ENCODE peak calls at places on chromosomes 11 and 22, in six cellular contexts. T is GM12878, A is A549, X is K562, U is IMR-90, C is HepG2. I is an unnamed sample.

GRCh38 chr11:13487661-13488030 is 8.2 kb downstream of the PTH start:
- DNase-seq in T (no peak), A (peak; percentile 49), X (peak; percentile 44), U (peak; percentile 3), C (peak; percentile 77), I (peak; percentile 15)

GRCh38 chr22:18032455-18033101 is 8.2 kb upstream of the MICAL3 start:
- DNase-seq in T (no peak), A (no peak), X (no peak), U (peak; percentile 83), C (no peak), I (no peak)

GRCh38 chr22:44860311-44860710 is 107.9 kb downstream of the ARHGAP8 start:
- DNase-seq in T (no peak), A (no peak), X (no peak), U (no peak), C (no peak), I (no peak)

GRCh38 chr11:76671626-76672309 is 1.2 kb upstream of the LRRC32 start:
- DNase-seq in T (no peak), A (no peak), X (no peak), U (no peak), C (no peak), I (no peak)

GRCh38 chr11:109424893-109425292 is 2.9 kb downstream of the C11orf87 start:
- DNase-seq in T (no peak), A (no peak), X (peak; percentile 17), U (no peak), C (peak; percentile 4), I (no peak)

GRCh38 chr11:41720761-41721160 is 261.3 kb upstream of the LRRC4C start:
- DNase-seq in T (no peak), A (no peak), X (no peak), U (no peak), C (no peak), I (no peak)

GRCh38 chr11:61028135-61028729 is 56.8 kb downstream of the CD6 start:
- DNase-seq in T (peak; percentile 76), A (no peak), X (no peak), U (no peak), C (no peak), I (no peak)

GRCh38 chr11:126319374-126319740 is 15.5 kb downstream of the DCPS start:
- DNase-seq in T (no peak), A (no peak), X (no peak), U (no peak), C (no peak), I (no peak)

GRCh38 chr22:40412441-40412840 is 42.0 kb downstream of the SGSM3 start:
- DNase-seq in T (peak; percentile 83), A (no peak), X (no peak), U (no peak), C (no peak), I (no peak)

GRCh38 chr11:10268746-10269487 is 25.1 kb downstream of the SBF2 start:
- DNase-seq in T (no peak), A (no peak), X (no peak), U (peak; percentile 53), C (no peak), I (no peak)

GRCh38 chr11:67564230-67564629 is 19.4 kb upstream of the GSTP1 start:
- DNase-seq in T (no peak), A (no peak), X (no peak), U (no peak), C (no peak), I (no peak)

GRCh38 chr11:120632579-120632978 is 121.0 kb downstream of the GRIK4 start:
- DNase-seq in T (no peak), A (peak; percentile 24), X (peak; percentile 40), U (no peak), C (no peak), I (peak; percentile 31)

GRCh38 chr22:19875531-19876313 is 21.0 kb upstream of the GNB1L start:
- DNase-seq in T (no peak), A (no peak), X (no peak), U (no peak), C (no peak), I (no peak)

GRCh38 chr22:35629406-35630234 is 12.5 kb upstream of the MB start:
- DNase-seq in T (peak; percentile 61), A (peak; percentile 84), X (peak; percentile 37), U (peak; percentile 98), C (no peak), I (no peak)

GRCh38 chr22:30694638-30695350 is at the start of gene OSBP2:
- DNase-seq in T (no peak), A (no peak), X (peak; percentile 43), U (no peak), C (no peak), I (peak; percentile 77)

GRCh38 chr11:90556026-90556425 is 333.2 kb upstream of the CHORDC1 start:
- DNase-seq in T (no peak), A (no peak), X (no peak), U (no peak), C (no peak), I (no peak)

GRCh38 chr11:285894-286220 is 3.1 kb upstream of the PGGHG start:
- DNase-seq in T (no peak), A (no peak), X (no peak), U (no peak), C (no peak), I (no peak)

GRCh38 chr22:33386270-33386669 is 328.1 kb upstream of the SYN3 start:
- DNase-seq in T (no peak), A (no peak), X (no peak), U (no peak), C (no peak), I (no peak)

GRCh38 chr11:72787262-72788104 is 6.4 kb downstream of the STARD10 start:
- DNase-seq in T (no peak), A (peak; percentile 51), X (peak; percentile 83), U (no peak), C (peak; percentile 94), I (peak; percentile 59)

GRCh38 chr22:27241430-27242110 is 560.0 kb downstream of the MN1 start:
- DNase-seq in T (no peak), A (no peak), X (no peak), U (no peak), C (no peak), I (no peak)

GRCh38 chr11:60765355-60765754 is 8.7 kb downstream of the MS4A15 start:
- DNase-seq in T (peak; percentile 41), A (no peak), X (no peak), U (no peak), C (no peak), I (no peak)

GRCh38 chr22:50624347-50625130 is 3.4 kb downstream of the ARSA start:
- DNase-seq in T (no peak), A (no peak), X (no peak), U (no peak), C (no peak), I (no peak)

GRCh38 chr11:73838443-73839122 is 38.1 kb downstream of the COA4 start:
- DNase-seq in T (no peak), A (no peak), X (no peak), U (peak; percentile 50), C (no peak), I (no peak)

GRCh38 chr11:111378773-111379499 is at the start of gene POU2AF1:
- DNase-seq in T (peak; percentile 82), A (no peak), X (no peak), U (peak; percentile 43), C (no peak), I (no peak)
- TF ChIP-seq BHLHE40 in T (peak; percentile 61), A (no peak), X (no peak), U (no peak), C (no peak), I (no peak)

DNA sequence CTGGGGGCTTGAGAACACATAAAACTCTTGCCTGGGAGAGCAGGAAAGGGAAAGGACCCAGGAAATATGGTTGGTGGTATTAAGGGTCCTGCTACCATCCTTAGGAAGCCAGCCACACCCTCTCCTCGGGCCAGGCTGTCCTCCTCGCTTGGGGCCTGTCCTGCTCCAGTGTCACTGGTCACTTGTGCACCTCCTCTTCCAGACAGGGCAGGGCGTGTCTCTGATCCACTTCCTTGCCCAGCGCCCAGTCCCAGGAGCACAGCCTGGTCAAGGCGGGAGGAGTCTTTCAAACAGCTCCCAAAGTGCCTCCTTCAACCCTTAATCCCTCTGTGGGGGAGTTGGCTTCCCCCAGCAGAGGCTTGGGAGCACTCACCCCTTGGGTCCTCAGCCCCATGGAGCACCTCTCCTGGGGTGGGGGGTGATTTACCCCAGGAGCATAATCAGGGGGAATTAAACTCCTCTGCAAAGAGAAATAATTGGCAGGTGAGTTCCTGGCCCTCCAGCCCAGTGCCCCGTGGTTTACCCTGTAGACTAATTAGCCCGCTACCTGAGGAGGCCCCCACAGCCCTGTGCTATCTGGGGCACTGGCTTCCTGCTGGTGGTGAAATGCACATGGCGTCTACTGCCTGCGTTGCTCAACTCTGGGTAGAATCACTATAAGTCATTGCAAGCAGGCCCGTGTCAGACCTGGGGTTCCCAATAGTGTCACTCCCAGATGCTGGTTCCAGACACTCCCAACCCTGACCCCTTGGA is 8.0 kb downstream of the TMPRSS6 start:
- DNase-seq in T (no peak), A (no peak), X (no peak), U (no peak), C (no peak), I (no peak)
- TF ChIP-seq BHLHE40 in T (no peak), A (no peak), X (no peak), U (no peak), C (no peak), I (no peak)

GRCh38 chr11:29268733-29269132 is 748.1 kb downstream of the KCNA4 start:
- DNase-seq in T (no peak), A (no peak), X (no peak), U (no peak), C (no peak), I (no peak)

GRCh38 chr11:29271616-29272015 is 745.2 kb downstream of the KCNA4 start:
- DNase-seq in T (no peak), A (no peak), X (no peak), U (peak; percentile 10), C (no peak), I (no peak)

GRCh38 chr11:29272019-29272654 is 744.7 kb downstream of the KCNA4 start:
- DNase-seq in T (no peak), A (peak; percentile 23), X (no peak), U (peak; percentile 55), C (no peak), I (no peak)
- TF ChIP-seq BHLHE40 in T (no peak), A (no peak), X (no peak), U (no peak), C (no peak), I (no peak)

DNA sequence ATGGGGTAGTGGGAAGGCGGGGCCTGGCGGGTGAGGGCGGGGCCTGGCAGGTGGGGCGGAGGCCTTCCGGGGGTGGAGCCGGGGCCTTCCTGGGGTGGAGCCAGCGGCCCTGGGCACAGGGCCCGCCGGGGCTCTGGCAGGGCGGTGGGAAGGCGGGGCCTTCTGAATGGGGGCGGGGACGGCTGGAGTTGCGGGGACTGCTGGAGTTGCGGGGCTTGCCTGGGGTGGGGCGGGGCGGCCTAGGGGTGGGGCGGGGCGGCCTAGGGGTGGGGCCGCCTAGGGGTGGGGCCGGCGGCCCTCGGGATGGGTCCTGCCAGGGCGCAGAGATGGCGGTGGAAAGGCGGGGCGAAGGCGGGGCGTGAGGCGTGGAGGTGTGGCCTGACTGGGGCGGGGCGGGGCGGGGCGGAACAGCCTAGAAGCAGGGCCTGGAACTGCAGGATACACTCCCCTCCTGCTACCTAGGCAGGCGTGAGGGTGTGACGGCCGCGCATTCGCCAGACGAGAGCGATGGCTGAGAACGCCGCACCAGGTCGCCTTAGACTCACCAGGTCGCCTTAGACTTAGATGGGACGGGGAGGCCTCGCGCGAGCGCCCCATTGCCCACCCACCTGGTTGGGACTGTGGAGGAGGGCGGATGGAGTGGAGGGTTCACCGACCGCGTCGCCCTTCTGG is 19.3 kb downstream of the RRP7A start:
- DNase-seq in T (peak; percentile 37), A (peak; percentile 85), X (peak; percentile 96), U (peak; percentile 35), C (no peak), I (peak; percentile 31)
- TF ChIP-seq BHLHE40 in T (no peak), A (no peak), X (no peak), U (no peak), C (no peak), I (no peak)

GRCh38 chr11:127395034-127395433 is 394.5 kb upstream of the KIRREL3 start:
- DNase-seq in T (no peak), A (no peak), X (no peak), U (no peak), C (no peak), I (no peak)
- TF ChIP-seq BHLHE40 in T (no peak), A (no peak), X (no peak), U (no peak), C (no peak), I (no peak)

I was measured in HEK293T.